ENCODE peak calls at places on chromosome 5, in five cellular contexts. L is lower lobe of right lung, G is PC-3, V is stomach, Z is breast epithelium. S is an unnamed sample.

GRCh38 chr5:153515269-153515668 is 24.8 kb downstream of the GRIA1 start:
- DNase-seq in L (no peak), G (no peak), V (no peak), Z (no peak), S (peak; percentile 72)

GRCh38 chr5:139658928-139659667 is 10.9 kb downstream of the CXXC5 start:
- DNase-seq in L (no peak), G (peak; percentile 33), V (peak; percentile 57), Z (no peak), S (peak; percentile 86)

GRCh38 chr5:149455889-149456409 is 76.9 kb upstream of the IL17B start:
- DNase-seq in L (no peak), G (peak; percentile 78), V (no peak), Z (no peak), S (peak; percentile 70)

GRCh38 chr5:89816038-89816437 is 593.5 kb downstream of the CETN3 start:
- DNase-seq in L (no peak), G (no peak), V (no peak), Z (no peak), S (no peak)

GRCh38 chr5:60340965-60341471 is 358.9 kb downstream of the DEPDC1B start:
- DNase-seq in L (no peak), G (no peak), V (no peak), Z (no peak), S (no peak)

GRCh38 chr5:174311531-174312269 is 266.2 kb downstream of the NSG2 start:
- DNase-seq in L (peak; percentile 71), G (peak; percentile 68), V (peak; percentile 72), Z (peak; percentile 33), S (peak; percentile 58)

GRCh38 chr5:179256229-179257189 is 88.8 kb downstream of the ADAMTS2 start:
- DNase-seq in L (no peak), G (no peak), V (no peak), Z (peak; percentile 17), S (no peak)

GRCh38 chr5:94267350-94267899 is 351.0 kb downstream of the KIAA0825 start:
- DNase-seq in L (no peak), G (no peak), V (no peak), Z (no peak), S (no peak)

GRCh38 chr5:137957948-137958347 is 68.7 kb downstream of the PKD2L2 start:
- DNase-seq in L (no peak), G (no peak), V (no peak), Z (no peak), S (peak; percentile 14)

GRCh38 chr5:163880307-163880706 is 374.9 kb downstream of the MAT2B start:
- DNase-seq in L (no peak), G (no peak), V (no peak), Z (no peak), S (peak; percentile 30)

GRCh38 chr5:75324791-75325190 is 12.2 kb upstream of the HMGCR start:
- DNase-seq in L (no peak), G (no peak), V (no peak), Z (no peak), S (no peak)

GRCh38 chr5:128778474-128778873 is 186.8 kb upstream of the SLC27A6 start:
- DNase-seq in L (no peak), G (no peak), V (no peak), Z (no peak), S (peak; percentile 1)

GRCh38 chr5:155053482-155053881 is 39.9 kb downstream of the KIF4B start:
- DNase-seq in L (no peak), G (no peak), V (no peak), Z (no peak), S (peak; percentile 3)

GRCh38 chr5:142324377-142324870 is 397 bp downstream of the SPRY4 start:
- DNase-seq in L (peak; percentile 61), G (no peak), V (no peak), Z (peak; percentile 35), S (no peak)
- TF ChIP-seq CTCF in L (peak; percentile 34), G (peak; percentile 26), V (no peak), Z (no peak), S (peak; percentile 5)

GRCh38 chr5:43036856-43037711 is 3.0 kb downstream of the ANXA2R start:
- DNase-seq in L (no peak), G (peak; percentile 71), V (no peak), Z (no peak), S (peak; percentile 39)
- H3K4me3 ChIP-seq in L (peak overlapping the region; percentile 66), G (peak overlapping the region; percentile 70), V (peak overlapping the region; percentile 37), Z (peak overlapping the region; percentile 68), S (peak overlapping the region; percentile 39)

DNA sequence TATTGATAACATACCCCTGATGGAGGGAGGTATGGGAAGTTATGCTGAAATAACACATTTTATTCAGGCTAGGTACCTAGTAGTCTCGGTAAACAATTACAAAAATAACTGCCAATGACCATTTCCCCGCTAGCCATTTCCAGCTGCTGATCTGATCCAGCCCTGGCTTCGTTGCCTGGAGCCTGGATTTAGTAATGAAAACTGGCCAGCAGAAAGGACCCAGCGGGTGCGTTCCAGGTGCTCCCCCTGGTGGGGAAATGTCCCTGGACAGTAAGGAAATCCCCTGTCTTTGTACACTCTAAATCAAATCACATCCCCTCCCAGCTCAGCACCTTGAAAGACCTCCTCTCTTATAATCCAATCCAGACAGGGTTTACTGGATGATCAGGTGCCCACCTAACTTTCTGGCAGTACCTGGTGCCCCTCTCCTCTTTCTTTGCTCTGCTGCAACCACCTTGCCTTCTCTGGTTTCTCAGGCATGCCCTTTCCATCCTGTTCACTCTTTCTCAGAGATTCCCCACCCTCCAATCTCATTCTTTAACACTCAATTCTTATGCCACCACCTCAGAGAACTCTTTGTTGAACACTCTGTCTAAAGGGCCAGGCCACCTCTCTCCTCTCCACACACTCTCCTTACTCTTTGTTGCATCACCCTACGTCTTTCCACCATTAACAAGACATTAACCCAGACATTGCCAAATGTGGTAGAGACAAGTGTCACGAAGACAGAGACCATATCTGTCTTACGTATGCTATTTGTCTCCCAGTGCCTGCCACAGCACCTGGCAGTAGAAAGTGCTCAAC is 50.1 kb upstream of the SMAD5 start:
- DNase-seq in L (peak; percentile 84), G (peak; percentile 71), V (peak; percentile 68), Z (peak; percentile 49), S (peak; percentile 84)
- TF ChIP-seq CTCF in L (peak; percentile 84), G (peak; percentile 76), V (no peak), Z (peak; percentile 45), S (peak; percentile 90)

GRCh38 chr5:146880985-146881384 is 2.4 kb upstream of the PPP2R2B start:
- DNase-seq in L (no peak), G (no peak), V (no peak), Z (no peak), S (no peak)

GRCh38 chr5:146878471-146879172 is at the start of gene PPP2R2B:
- DNase-seq in L (peak; percentile 53), G (peak; percentile 17), V (peak; percentile 37), Z (no peak), S (peak; percentile 11)

GRCh38 chr5:146877178-146877681 is 1.3 kb downstream of the PPP2R2B start:
- DNase-seq in L (no peak), G (no peak), V (no peak), Z (no peak), S (no peak)

GRCh38 chr5:146873186-146873917 is 5.2 kb downstream of the PPP2R2B start:
- DNase-seq in L (no peak), G (no peak), V (no peak), Z (no peak), S (no peak)

DNA sequence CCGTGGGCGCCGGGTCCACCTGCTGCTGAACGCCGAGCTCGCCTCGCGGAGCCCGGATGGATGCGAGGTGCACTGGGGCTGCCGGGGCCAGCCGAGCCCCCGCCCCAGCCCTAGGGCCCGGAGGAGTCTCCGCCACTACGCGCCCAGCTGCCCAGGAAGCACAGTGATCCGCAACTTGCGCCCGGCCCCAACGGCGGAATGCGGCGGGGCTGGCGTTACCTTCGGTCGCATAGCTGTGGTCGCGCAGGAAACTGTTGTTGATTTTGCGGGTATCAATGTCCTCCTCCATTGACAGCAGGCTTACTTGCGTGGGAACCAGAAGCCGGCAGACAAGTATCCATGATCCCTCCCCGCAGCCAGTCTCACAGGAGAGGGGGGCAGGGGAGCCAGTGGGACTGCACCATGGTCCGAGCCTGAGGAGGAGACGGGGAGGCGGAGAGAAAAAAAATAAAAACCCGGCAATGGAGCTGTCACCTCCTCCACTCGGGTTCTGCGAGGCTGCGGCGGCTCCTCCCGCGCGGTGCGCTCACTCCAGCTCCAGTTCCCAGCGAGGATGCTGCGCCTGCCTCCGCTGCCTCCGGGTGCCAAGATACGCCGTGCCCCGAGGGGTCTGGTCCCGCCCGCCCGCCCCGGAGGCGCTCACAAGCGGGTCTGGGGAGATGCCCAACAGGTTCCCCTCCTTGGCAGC is 630 bp downstream of the PPP2R2B start:
- DNase-seq in L (peak; percentile 44), G (no peak), V (no peak), Z (no peak), S (peak; percentile 3)
- H3K4me3 ChIP-seq in L (peak overlapping the region; percentile 53), G (peak overlapping the region; percentile 56), V (peak overlapping the region; percentile 65), Z (peak overlapping the region; percentile 48), S (no peak overlapping the region)

GRCh38 chr5:58497956-58498942 is 7.0 kb downstream of the GAPT start:
- DNase-seq in L (no peak), G (peak; percentile 44), V (peak; percentile 45), Z (no peak), S (peak; percentile 57)
- TF ChIP-seq CTCF in L (peak; percentile 70), G (peak; percentile 69), V (no peak), Z (no peak), S (peak; percentile 79)

GRCh38 chr5:150638053-150638444 is 2.4 kb upstream of the SYNPO start:
- DNase-seq in L (no peak), G (no peak), V (no peak), Z (no peak), S (no peak)
- H3K4me3 ChIP-seq in L (peak overlapping the region; percentile 20), G (peak overlapping the region; percentile 51), V (no peak overlapping the region), Z (no peak overlapping the region), S (no peak overlapping the region)

GRCh38 chr5:160289721-160290120 is 22.6 kb downstream of the CCNJL start:
- DNase-seq in L (peak; percentile 79), G (no peak), V (peak; percentile 54), Z (peak; percentile 68), S (no peak)
- TF ChIP-seq CTCF in L (no peak), G (no peak), V (no peak), Z (no peak), S (no peak)

DNA sequence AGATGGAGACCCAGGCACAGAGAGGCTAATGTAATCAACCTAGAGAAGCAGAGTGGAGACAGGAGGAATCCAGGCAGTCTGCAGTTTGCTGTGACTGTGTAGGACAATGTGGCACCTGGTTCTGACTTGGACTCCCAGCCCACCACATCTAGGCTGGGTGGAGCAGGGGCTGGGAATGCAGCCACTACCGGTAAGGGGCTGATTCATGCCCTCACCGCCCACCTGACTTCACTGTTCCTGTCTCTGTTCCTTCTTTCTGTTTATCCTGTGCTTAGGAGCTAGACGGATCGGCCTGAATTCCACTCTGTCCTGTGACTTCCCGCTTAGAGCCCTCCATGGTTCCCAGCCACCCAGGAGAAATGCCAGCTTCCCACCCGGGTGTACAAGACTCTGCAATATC is 2.6 kb downstream of the PDLIM4 start:
- DNase-seq in L (no peak), G (peak; percentile 49), V (no peak), Z (peak; percentile 68), S (no peak)
- H3K4me3 ChIP-seq in L (no peak overlapping the region), G (peak overlapping the region; percentile 43), V (peak overlapping the region; percentile 53), Z (no peak overlapping the region), S (no peak overlapping the region)

S was measured in cardiac fibroblast.